ENCODE peak calls at places on chromosomes 16 and 17, in six cellular contexts. S is A549, U is WTC11, F is K562, M is HepG2, L is H1. O is an unnamed sample.

GRCh38 chr17:4789701-4789950 is 862 bp downstream of the GLTPD2 start:
- DNase-seq in U (no peak), S (no peak), M (no peak), L (no peak), F (no peak), O (no peak)

GRCh38 chr17:16915752-16916556 is 56.0 kb downstream of the TNFRSF13B start:
- DNase-seq in L (peak; percentile 82), F (peak; percentile 36), S (peak; percentile 67), U (peak; percentile 74), M (peak; percentile 32), O (peak; percentile 17)

GRCh38 chr16:1640261-1640956 is 28.2 kb downstream of the CRAMP1 start:
- DNase-seq in S (no peak), M (no peak), L (no peak), F (no peak), U (no peak), O (no peak)

GRCh38 chr17:40062347-40063033 is at the start of gene THRA:
- DNase-seq in M (no peak), F (peak; percentile 80), S (no peak), U (peak; percentile 53), L (peak; percentile 54), O (no peak)

GRCh38 chr17:73420897-73421296 is 109.1 kb upstream of the CDC42EP4 start:
- DNase-seq in M (peak; percentile 42), F (peak; percentile 30), S (peak; percentile 65), U (no peak), L (no peak), O (no peak)

GRCh38 chr16:53817117-53817516 is 113.2 kb downstream of the FTO start:
- DNase-seq in U (no peak), L (no peak), S (peak; percentile 82), F (no peak), M (no peak), O (peak; percentile 64)

GRCh38 chr17:75370288-75370687 is 35.2 kb downstream of the GRB2 start:
- DNase-seq in F (no peak), S (no peak), U (no peak), M (no peak), L (no peak), O (no peak)

GRCh38 chr16:70725912-70726828 is 40.3 kb upstream of the MTSS2 start:
- DNase-seq in F (peak; percentile 62), U (no peak), L (no peak), S (no peak), M (no peak), O (no peak)

GRCh38 chr17:1709971-1710806 is at the start of gene TLCD2:
- DNase-seq in U (peak; percentile 73), F (peak; percentile 65), S (peak; percentile 71), M (no peak), L (peak; percentile 81), O (peak; percentile 62)

GRCh38 chr17:51423421-51424160 is 163.2 kb downstream of the UTP18 start:
- DNase-seq in M (no peak), L (no peak), U (no peak), F (no peak), S (peak; percentile 75), O (no peak)

GRCh38 chr17:51428668-51429486 is 168.5 kb downstream of the UTP18 start:
- DNase-seq in L (no peak), U (no peak), M (no peak), F (no peak), S (no peak), O (no peak)

GRCh38 chr17:51425793-51426192 is 165.4 kb downstream of the UTP18 start:
- DNase-seq in L (no peak), F (no peak), U (no peak), M (no peak), S (no peak), O (no peak)

GRCh38 chr17:51430581-51430980 is 170.2 kb downstream of the UTP18 start:
- DNase-seq in F (no peak), U (no peak), S (no peak), M (no peak), L (no peak), O (no peak)

GRCh38 chr17:51427259-51428255 is 167.2 kb downstream of the UTP18 start:
- DNase-seq in S (no peak), L (no peak), M (no peak), F (no peak), U (no peak), O (no peak)
- TF ChIP-seq JUN in S (no peak), L (no peak), M (no peak), F (no peak), U (no peak), O (no peak)

GRCh38 chr17:31564291-31564690 is 172.8 kb downstream of the RAB11FIP4 start:
- DNase-seq in U (no peak), F (no peak), S (no peak), L (no peak), M (no peak), O (no peak)

GRCh38 chr17:31561469-31562412 is 170.3 kb downstream of the RAB11FIP4 start:
- DNase-seq in F (no peak), L (no peak), U (no peak), M (no peak), S (no peak), O (peak; percentile 77)

GRCh38 chr17:31560836-31561235 is 169.4 kb downstream of the RAB11FIP4 start:
- DNase-seq in L (no peak), M (no peak), S (no peak), U (no peak), F (no peak), O (peak; percentile 52)

GRCh38 chr17:31564883-31565297 is 173.4 kb downstream of the RAB11FIP4 start:
- DNase-seq in U (peak; percentile 38), S (no peak), F (no peak), M (no peak), L (no peak), O (no peak)

DNA sequence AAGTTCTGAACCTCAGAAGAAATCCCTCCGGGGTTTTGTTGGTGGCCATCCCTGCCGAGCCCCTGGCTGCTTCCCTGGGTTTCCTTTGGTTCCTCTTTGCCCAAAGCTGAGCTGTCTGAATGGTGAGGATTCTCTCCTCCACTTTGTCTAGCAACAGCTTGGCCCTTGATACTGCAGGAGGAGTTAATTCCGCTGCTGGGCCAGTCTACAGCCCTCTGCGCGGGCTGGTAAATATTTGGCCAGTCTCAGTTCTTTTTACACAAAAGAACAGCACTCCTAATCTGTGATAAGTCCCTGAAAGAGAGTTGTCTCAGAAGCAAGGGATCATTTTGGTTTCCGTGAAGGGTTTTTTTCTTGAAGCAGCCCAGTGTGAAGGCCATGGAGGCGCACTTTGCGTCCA is 171.0 kb downstream of the RAB11FIP4 start:
- DNase-seq in M (no peak), L (no peak), F (no peak), S (no peak), U (no peak), O (no peak)
- TF ChIP-seq JUN in M (no peak), L (no peak), F (no peak), S (no peak), U (no peak), O (no peak)

GRCh38 chr17:2809337-2809736 is 13.1 kb downstream of the RAP1GAP2 start:
- DNase-seq in S (no peak), M (no peak), U (no peak), L (no peak), F (no peak), O (no peak)
- TF ChIP-seq JUN in S (no peak), M (no peak), U (no peak), L (no peak), F (no peak), O (no peak)

GRCh38 chr16:89349947-89350633 is 132.6 kb downstream of the ZNF778 start:
- DNase-seq in U (no peak), F (no peak), L (no peak), M (no peak), S (no peak), O (no peak)
- TF ChIP-seq JUN in U (no peak), F (no peak), L (no peak), M (no peak), S (no peak), O (no peak)